ENCODE peak calls at places on chromosomes 4 and X, in four cellular contexts. H, F, N and Z are unnamed samples.

GRCh38 chrX:13281289-13281688 is 38.6 kb downstream of the ATXN3L start:
- DNase-seq in H (no peak), N (no peak), F (no peak), Z (no peak)

GRCh38 chr4:36244257-36245084 is at the start of gene ARAP2:
- DNase-seq in F (peak), H (peak), N (peak), Z (no peak)

GRCh38 chrX:103817502-103817901 is 14.6 kb downstream of the RAB9B start:
- DNase-seq in F (peak), N (no peak), H (no peak), Z (no peak)

GRCh38 chr4:90546114-90546513 is 418.9 kb downstream of the CCSER1 start:
- DNase-seq in H (no peak), N (no peak), F (peak), Z (no peak)

GRCh38 chr4:56655209-56655626 is 25.9 kb downstream of the HOPX start:
- DNase-seq in N (peak), H (peak), F (peak), Z (peak)

GRCh38 chrX:53261573-53261972 is 19.8 kb downstream of the IQSEC2 start:
- DNase-seq in N (no peak), F (peak), H (no peak), Z (no peak)

GRCh38 chrX:69546417-69546816 is 42.3 kb downstream of the NALF2 start:
- DNase-seq in H (no peak), N (no peak), F (no peak), Z (no peak)

GRCh38 chr4:113677333-113677732 is 84.2 kb downstream of the CAMK2D start:
- DNase-seq in F (no peak), H (no peak), N (no peak), Z (no peak)

GRCh38 chr4:121307441-121308327 is 73.1 kb downstream of the QRFPR start:
- DNase-seq in F (peak), H (no peak), N (no peak), Z (peak)

GRCh38 chrX:150935466-150935865 is 37.0 kb upstream of the CD99L2 start:
- DNase-seq in N (no peak), H (no peak), F (no peak), Z (peak)

GRCh38 chr4:4415107-4415805 is 28.4 kb downstream of the NSG1 start:
- DNase-seq in H (no peak), F (no peak), N (no peak), Z (no peak)

GRCh38 chr4:173025131-173025530 is 143.5 kb upstream of the GALNT7 start:
- DNase-seq in N (peak), F (peak), H (no peak), Z (peak)

GRCh38 chr4:55397521-55398321 is 2.0 kb downstream of the TMEM165 start:
- DNase-seq in N (no peak), F (peak), H (no peak), Z (peak)

GRCh38 chr4:11720292-11720691 is 291.6 kb upstream of the HS3ST1 start:
- DNase-seq in N (no peak), F (peak), H (peak), Z (no peak)

GRCh38 chr4:76571274-76571673 is 136.2 kb downstream of the SHROOM3 start:
- DNase-seq in F (no peak), N (no peak), H (no peak), Z (no peak)

GRCh38 chr4:112968456-112969159 is 80.8 kb upstream of the ANK2 start:
- DNase-seq in F (no peak), N (no peak), H (no peak), Z (peak)

GRCh38 chrX:86121916-86122315 is 26.3 kb upstream of the DACH2 start:
- DNase-seq in H (no peak), F (no peak), N (no peak), Z (no peak)

GRCh38 chrX:15468036-15468435 is 25.1 kb downstream of the PIR start:
- DNase-seq in H (no peak), F (peak), N (peak), Z (peak)

GRCh38 chrX:104018126-104018525 is 4.6 kb upstream of the H2BW1 start:
- DNase-seq in H (no peak), N (no peak), F (no peak), Z (no peak)

GRCh38 chr4:1932736-1933135 is 61.5 kb downstream of the NSD2 start:
- DNase-seq in F (no peak), N (no peak), H (no peak), Z (no peak)

GRCh38 chr4:25856756-25857155 is 6.0 kb downstream of the SEL1L3 start:
- DNase-seq in F (no peak), H (no peak), N (no peak), Z (peak)